ENCODE peak calls at places on chromosomes 4 and X, in nine cellular contexts. A is heart right ventricle; X is PC-9; W is IMR-90; J is CD8-positive, alpha-beta T cell; H is fibroblast of lung; Y is cardiac muscle cell; N is prostate gland; Z is upper lobe of right lung. E is an unnamed sample.

GRCh38 chrX:132861076-132861475 is 97.4 kb downstream of the HS6ST2 start:
- DNase-seq in Y (no peak), X (no peak), Z (no peak), W (no peak), H (no peak), N (no peak), A (no peak), J (no peak), E (no peak)

GRCh38 chr4:172666711-172667368 is 501.8 kb upstream of the GALNT7 start:
- DNase-seq in A (no peak), J (no peak), Z (no peak), N (no peak), Y (peak), W (peak), X (no peak), H (no peak), E (no peak)

GRCh38 chrX:107672955-107673378 is 44.7 kb downstream of the PRPS1 start:
- DNase-seq in X (peak), Z (peak), H (peak), A (peak), Y (peak), J (peak), N (peak), W (peak), E (peak)

GRCh38 chr4:80138556-80139538 is 58.5 kb upstream of the PRDM8 start:
- DNase-seq in X (no peak), Y (no peak), W (peak), J (peak), A (no peak), N (no peak), Z (no peak), H (peak), E (no peak)

GRCh38 chr4:139243448-139244365 is 36.3 kb downstream of the MGARP start:
- DNase-seq in X (peak), A (no peak), W (peak), H (peak), J (no peak), Z (no peak), Y (no peak), N (peak), E (no peak)

GRCh38 chr4:106021737-106022410 is 126.6 kb downstream of the NPNT start:
- DNase-seq in J (no peak), A (peak), N (no peak), W (no peak), Y (no peak), X (no peak), H (no peak), Z (no peak), E (no peak)

GRCh38 chr4:7323872-7324650 is 110.7 kb downstream of the PSAPL1 start:
- DNase-seq in H (no peak), Z (no peak), A (no peak), J (no peak), N (no peak), W (no peak), X (no peak), Y (no peak), E (peak)

GRCh38 chrX:51694254-51694653 is 11.6 kb upstream of the CENPVL2 start:
- DNase-seq in N (no peak), W (no peak), A (no peak), H (no peak), Z (no peak), X (no peak), J (no peak), Y (no peak), E (peak)

GRCh38 chrX:39857780-39858179 is 240.0 kb downstream of the BCOR start:
- DNase-seq in J (no peak), A (no peak), H (no peak), Y (no peak), X (no peak), W (no peak), Z (no peak), N (no peak), E (no peak)

GRCh38 chr4:146654976-146655761 is 16.5 kb downstream of the POU4F2 start:
- DNase-seq in W (peak), X (no peak), N (no peak), A (no peak), H (peak), J (no peak), Z (peak), Y (peak), E (peak)

GRCh38 chrX:20514358-20514757 is 247.6 kb upstream of the RPS6KA3 start:
- DNase-seq in A (no peak), Z (no peak), H (peak), N (no peak), J (no peak), W (peak), Y (no peak), X (no peak), E (no peak)

GRCh38 chr4:6907658-6908191 is 1.9 kb upstream of the TBC1D14 start:
- DNase-seq in H (peak), X (no peak), Z (peak), A (peak), J (no peak), W (no peak), N (peak), Y (peak), E (peak)

GRCh38 chrX:151708821-151709220 is 7.0 kb upstream of the FATE1 start:
- DNase-seq in A (no peak), X (no peak), H (no peak), N (no peak), J (no peak), W (no peak), Y (no peak), Z (no peak), E (no peak)

GRCh38 chrX:150436200-150436599 is 73.1 kb downstream of the MAMLD1 start:
- DNase-seq in A (no peak), X (no peak), Y (no peak), Z (no peak), W (peak), H (no peak), J (no peak), N (no peak), E (no peak)

GRCh38 chrX:41090568-41091238 is 5.5 kb downstream of the USP9X start:
- DNase-seq in X (no peak), H (no peak), A (no peak), N (no peak), W (peak), Y (no peak), J (no peak), Z (no peak), E (no peak)

GRCh38 chr4:73836373-73837269 is at the start of gene CXCL6:
- DNase-seq in X (no peak), Z (peak), Y (peak), J (no peak), W (no peak), N (peak), H (no peak), A (no peak), E (peak)

GRCh38 chrX:79195027-79195426 is 50.5 kb downstream of the GPR174 start:
- DNase-seq in H (no peak), Y (no peak), J (no peak), Z (no peak), N (no peak), X (no peak), A (no peak), W (no peak), E (no peak)

GRCh38 chrX:132171881-132172280 is 44.1 kb upstream of the FRMD7 start:
- DNase-seq in X (no peak), H (no peak), Y (no peak), J (no peak), Z (no peak), N (no peak), A (no peak), W (no peak), E (no peak)

GRCh38 chrX:38335382-38335781 is 8.1 kb upstream of the RPGR start:
- DNase-seq in W (no peak), J (no peak), A (no peak), X (no peak), Y (no peak), Z (no peak), H (no peak), N (no peak), E (no peak)

GRCh38 chrX:22800360-22800759 is 199.4 kb upstream of the DDX53 start:
- DNase-seq in N (no peak), J (no peak), Z (no peak), W (peak), Y (no peak), X (peak), H (peak), A (no peak), E (peak)

GRCh38 chrX:2928127-2928582 is 984 bp downstream of the ARSD start:
- DNase-seq in Z (peak), Y (peak), W (peak), X (no peak), J (no peak), H (no peak), A (peak), N (peak), E (peak)

GRCh38 chr4:54714631-54715030 is 56.9 kb downstream of the KIT start:
- DNase-seq in J (no peak), W (no peak), X (no peak), N (no peak), Z (no peak), Y (no peak), H (no peak), A (no peak), E (no peak)

GRCh38 chr4:67714248-67714583 is 13.3 kb upstream of the UBA6 start:
- DNase-seq in A (no peak), J (no peak), H (no peak), Z (no peak), Y (no peak), X (no peak), W (no peak), N (no peak), E (no peak)

GRCh38 chrX:86066998-86067397 is 19.6 kb upstream of the CHM start:
- DNase-seq in X (no peak), J (no peak), H (no peak), Y (no peak), N (no peak), Z (no peak), W (no peak), A (no peak), E (no peak)

GRCh38 chr4:165828928-165829327 is 44.1 kb upstream of the TLL1 start:
- DNase-seq in Y (no peak), J (no peak), N (no peak), H (no peak), W (no peak), A (no peak), X (no peak), Z (no peak), E (no peak)

GRCh38 chr4:21097026-21097425 is 396.8 kb downstream of the PACRGL start:
- DNase-seq in X (no peak), W (no peak), J (no peak), H (no peak), Z (no peak), N (no peak), A (no peak), Y (no peak), E (no peak)

DNA sequence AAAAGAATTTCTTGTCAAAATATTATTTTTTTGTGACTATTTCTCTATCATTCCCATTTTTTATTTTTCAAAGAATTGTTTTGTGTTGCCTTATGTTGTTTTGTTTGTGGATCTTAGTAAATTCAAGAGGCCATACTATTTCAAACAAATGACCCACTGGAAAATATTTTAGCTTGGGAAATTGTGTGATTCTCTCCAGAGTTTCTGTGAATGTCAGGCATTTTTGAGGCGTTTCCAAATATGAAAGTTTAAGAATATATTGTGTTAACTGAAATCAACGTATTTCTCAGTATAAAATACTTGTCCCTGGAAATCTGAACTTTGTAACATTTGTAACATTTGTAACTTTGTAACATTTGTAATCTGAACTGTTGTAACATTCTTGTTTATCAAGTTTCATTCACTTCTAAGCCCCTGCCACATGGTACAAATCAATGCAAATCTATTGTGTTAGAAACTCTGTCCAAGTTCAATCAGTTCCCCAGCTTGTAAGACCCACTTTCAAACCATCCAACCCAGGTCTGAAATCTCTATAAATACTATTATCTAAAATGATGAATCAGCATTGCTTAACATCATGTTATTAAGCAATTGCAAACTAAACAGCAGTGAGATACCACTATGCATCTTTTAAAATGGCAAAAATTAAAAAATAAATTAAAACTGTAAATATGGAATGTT is 465.4 kb upstream of the GRID2 start:
- DNase-seq in Z (no peak), A (no peak), N (no peak), X (no peak), H (no peak), W (no peak), Y (no peak), J (no peak), E (no peak)
- H3K27ac ChIP-seq in Z (no peak), A (no peak), N (no peak), X (no peak), H (no peak), W (no peak), Y (no peak), J (no peak), E (no peak)

DNA sequence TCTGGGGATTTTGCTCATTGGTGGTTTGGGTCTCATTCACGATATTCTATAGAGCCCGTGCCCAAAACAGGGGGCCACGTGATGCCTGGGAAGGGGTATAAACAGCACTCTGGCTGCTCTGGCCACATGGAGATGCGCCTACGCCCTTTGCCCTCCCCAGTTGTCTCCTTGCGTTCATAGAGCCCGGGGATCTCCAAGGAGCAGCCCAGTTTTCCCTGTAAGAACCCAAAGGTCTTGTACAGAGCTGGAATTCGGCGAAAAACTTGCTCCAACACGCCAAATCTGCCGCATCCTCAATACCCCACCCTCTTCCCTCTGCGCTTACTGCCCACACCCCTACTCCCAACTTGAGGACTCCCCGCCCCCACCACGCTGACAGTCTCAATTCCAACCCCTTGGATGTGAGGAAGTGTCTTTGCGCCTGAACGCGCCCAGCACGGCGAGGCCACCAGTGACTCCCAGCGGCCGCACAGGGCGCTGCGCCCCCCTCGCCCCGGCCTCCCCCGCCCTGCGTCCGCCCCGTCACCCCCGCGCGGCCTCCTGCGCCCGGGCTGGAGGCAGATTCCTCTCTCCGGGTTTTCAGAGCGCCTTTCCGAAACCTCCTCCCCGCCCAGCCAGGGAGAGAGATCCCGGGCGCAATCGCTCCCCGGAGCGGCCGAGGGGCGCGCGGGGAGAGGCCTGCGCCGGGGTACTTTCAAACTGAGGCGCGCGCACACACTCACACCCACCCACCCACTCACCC is at the start of gene NHS:
- DNase-seq in Z (peak), A (peak), J (no peak), W (peak), H (peak), X (peak), Y (peak), N (peak), E (peak)
- TF ChIP-seq CTCF in Z (peak), A (peak), J (no peak), W (peak), H (peak), X (peak), Y (peak), N (peak), E (peak)

GRCh38 chr4:101299899-101300540 is 47.3 kb downstream of the PPP3CA start:
- DNase-seq in Z (no peak), X (no peak), W (no peak), J (no peak), H (no peak), N (no peak), Y (no peak), A (no peak), E (no peak)
- H3K27ac ChIP-seq in Z (no peak), X (no peak), W (no peak), J (no peak), H (no peak), N (no peak), Y (no peak), A (no peak), E (no peak)

GRCh38 chr4:120718979-120719566 is 203.5 kb downstream of the PRDM5 start:
- DNase-seq in H (peak), Y (peak), W (peak), N (no peak), A (peak), J (no peak), X (no peak), Z (no peak), E (no peak)
- TF ChIP-seq CTCF in H (peak), Y (peak), W (peak), N (peak), A (peak), J (peak), X (peak), Z (peak), E (peak)

GRCh38 chr4:78544681-78545080 is 6.9 kb upstream of the ANXA3 start:
- DNase-seq in X (no peak), Y (no peak), H (peak), W (peak), N (no peak), Z (no peak), A (no peak), J (no peak), E (no peak)
- H3K27ac ChIP-seq in X (no peak), Y (no peak), H (no peak), W (no peak), N (no peak), Z (no peak), A (no peak), J (no peak), E (no peak)

DNA sequence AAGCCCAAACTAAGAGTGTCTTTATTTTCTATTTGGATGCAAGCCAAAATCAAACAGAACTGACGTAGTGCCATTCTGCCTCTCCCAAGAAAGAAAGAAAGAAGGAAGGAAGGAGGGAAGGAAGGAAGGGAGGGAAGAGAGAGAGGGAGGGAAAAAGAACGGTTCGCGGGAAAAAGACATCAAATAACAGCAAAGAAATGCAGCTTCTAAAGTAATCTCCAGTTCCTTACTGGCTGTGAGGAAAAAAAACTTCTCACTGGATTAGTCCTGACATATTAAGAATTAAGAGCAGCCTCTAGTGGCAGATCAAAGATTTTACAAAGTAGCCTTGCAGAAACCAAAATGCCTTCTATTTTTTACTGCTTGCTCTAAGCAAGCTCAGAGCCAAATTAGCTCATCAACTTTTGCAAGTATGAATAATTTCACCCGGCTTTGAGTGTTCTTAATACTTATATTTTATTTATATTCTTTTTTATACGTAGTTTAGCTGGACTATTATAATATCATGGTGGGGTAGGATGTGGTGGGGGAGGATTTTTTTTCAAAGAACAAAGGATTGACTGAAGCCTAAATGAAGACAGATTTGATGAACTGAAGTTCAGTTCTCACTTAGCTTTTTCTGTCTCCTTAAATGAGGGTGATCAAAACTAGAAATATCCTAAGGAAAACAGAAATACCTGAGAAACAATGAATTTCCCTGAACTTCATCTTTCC is 36.6 kb downstream of the PITX2 start:
- DNase-seq in Z (no peak), A (no peak), W (peak), N (no peak), J (no peak), H (peak), Y (peak), X (peak), E (no peak)
- TF ChIP-seq CTCF in Z (peak), A (peak), W (peak), N (no peak), J (no peak), H (peak), Y (peak), X (peak), E (peak)

GRCh38 chr4:113160548-113160947 is 111.1 kb downstream of the ANK2 start:
- DNase-seq in W (no peak), X (no peak), Z (no peak), N (no peak), A (no peak), Y (no peak), H (no peak), J (no peak), E (no peak)
- H3K27ac ChIP-seq in W (no peak), X (no peak), Z (no peak), N (no peak), A (no peak), Y (no peak), H (no peak), J (no peak), E (no peak)